ENCODE peak calls at places on chromosomes 1 and 21, in seven cellular contexts. One of them, this sample, is unnamed.
A peak's percentile ranks its signal among the peaks of the same experiment; 100 is the strongest.

GRCh38 chr1:200379431-200379755 is 30.4 kb downstream of the ZNF281 start:
- DNase-seq in foreskin fibroblast: peak; percentile 93
- DNase-seq in pancreas: no peak
- DNase-seq in DND-41: no peak
- DNase-seq in fibroblast of villous mesenchyme: peak; percentile 97
- DNase-seq in choroid plexus epithelial cell: peak; percentile 78
- DNase-seq in HCT116: no peak
- DNase-seq in this sample: no peak

GRCh38 chr21:42390696-42391095 is 5.2 kb downstream of the TMPRSS3 start:
- DNase-seq in DND-41: no peak
- DNase-seq in foreskin fibroblast: no peak
- DNase-seq in HCT116: no peak
- DNase-seq in fibroblast of villous mesenchyme: no peak
- DNase-seq in choroid plexus epithelial cell: no peak
- DNase-seq in pancreas: no peak
- DNase-seq in this sample: no peak

GRCh38 chr1:192445849-192446489 is 129.2 kb downstream of the RGS21 start:
- DNase-seq in pancreas: no peak
- DNase-seq in DND-41: peak; percentile 65
- DNase-seq in choroid plexus epithelial cell: peak; percentile 70
- DNase-seq in foreskin fibroblast: peak; percentile 19
- DNase-seq in fibroblast of villous mesenchyme: peak; percentile 57
- DNase-seq in HCT116: peak; percentile 15
- DNase-seq in this sample: peak; percentile 18

GRCh38 chr1:27436204-27437159 is 44.1 kb downstream of the GPR3 start:
- DNase-seq in HCT116: peak; percentile 3
- DNase-seq in pancreas: no peak
- DNase-seq in choroid plexus epithelial cell: peak; percentile 63
- DNase-seq in foreskin fibroblast: peak; percentile 24
- DNase-seq in DND-41: peak; percentile 24
- DNase-seq in fibroblast of villous mesenchyme: peak; percentile 70
- DNase-seq in this sample: no peak

GRCh38 chr1:231983266-231984193 is 356.9 kb downstream of the DISC1 start:
- DNase-seq in HCT116: no peak
- DNase-seq in DND-41: no peak
- DNase-seq in choroid plexus epithelial cell: no peak
- DNase-seq in foreskin fibroblast: no peak
- DNase-seq in fibroblast of villous mesenchyme: no peak
- DNase-seq in pancreas: no peak
- DNase-seq in this sample: no peak

GRCh38 chr1:168582690-168583325 is 6.4 kb downstream of the XCL1 start:
- DNase-seq in foreskin fibroblast: peak; percentile 26
- DNase-seq in choroid plexus epithelial cell: no peak
- DNase-seq in HCT116: no peak
- DNase-seq in pancreas: no peak
- DNase-seq in DND-41: no peak
- DNase-seq in fibroblast of villous mesenchyme: peak; percentile 41
- DNase-seq in this sample: no peak

GRCh38 chr21:31078796-31079195 is 40.5 kb upstream of the KRTAP19-8 start:
- DNase-seq in choroid plexus epithelial cell: peak; percentile 9
- DNase-seq in pancreas: no peak
- DNase-seq in fibroblast of villous mesenchyme: no peak
- DNase-seq in HCT116: no peak
- DNase-seq in DND-41: no peak
- DNase-seq in foreskin fibroblast: no peak
- DNase-seq in this sample: peak; percentile 30

GRCh38 chr1:71463144-71463543 is 382.3 kb upstream of the ZRANB2 start:
- DNase-seq in pancreas: no peak
- DNase-seq in HCT116: no peak
- DNase-seq in foreskin fibroblast: peak; percentile 40
- DNase-seq in DND-41: no peak
- DNase-seq in choroid plexus epithelial cell: peak; percentile 0
- DNase-seq in fibroblast of villous mesenchyme: peak; percentile 36
- DNase-seq in this sample: no peak

GRCh38 chr1:184945678-184946412 is 28.5 kb downstream of the NIBAN1 start:
- DNase-seq in HCT116: no peak
- DNase-seq in fibroblast of villous mesenchyme: peak; percentile 85
- DNase-seq in pancreas: no peak
- DNase-seq in choroid plexus epithelial cell: peak; percentile 61
- DNase-seq in foreskin fibroblast: peak; percentile 37
- DNase-seq in DND-41: no peak
- DNase-seq in this sample: peak; percentile 35

GRCh38 chr1:208044568-208045241 is 133.8 kb upstream of the CD34 start:
- DNase-seq in choroid plexus epithelial cell: no peak
- DNase-seq in foreskin fibroblast: no peak
- DNase-seq in fibroblast of villous mesenchyme: no peak
- DNase-seq in DND-41: peak; percentile 35
- DNase-seq in pancreas: no peak
- DNase-seq in HCT116: no peak
- DNase-seq in this sample: no peak

GRCh38 chr1:208047975-208048374 is 137.1 kb upstream of the CD34 start:
- DNase-seq in fibroblast of villous mesenchyme: peak; percentile 14
- DNase-seq in pancreas: no peak
- DNase-seq in foreskin fibroblast: no peak
- DNase-seq in choroid plexus epithelial cell: peak; percentile 41
- DNase-seq in HCT116: no peak
- DNase-seq in DND-41: no peak
- DNase-seq in this sample: no peak

GRCh38 chr1:208043690-208044089 is 132.8 kb upstream of the CD34 start:
- DNase-seq in foreskin fibroblast: no peak
- DNase-seq in choroid plexus epithelial cell: no peak
- DNase-seq in pancreas: peak; percentile 90
- DNase-seq in fibroblast of villous mesenchyme: peak; percentile 16
- DNase-seq in HCT116: no peak
- DNase-seq in DND-41: no peak
- DNase-seq in this sample: no peak

GRCh38 chr1:208047476-208047934 is 136.6 kb upstream of the CD34 start:
- DNase-seq in DND-41: no peak
- DNase-seq in choroid plexus epithelial cell: peak; percentile 95
- DNase-seq in HCT116: no peak
- DNase-seq in pancreas: no peak
- DNase-seq in fibroblast of villous mesenchyme: peak; percentile 67
- DNase-seq in foreskin fibroblast: no peak
- DNase-seq in this sample: no peak

DNA sequence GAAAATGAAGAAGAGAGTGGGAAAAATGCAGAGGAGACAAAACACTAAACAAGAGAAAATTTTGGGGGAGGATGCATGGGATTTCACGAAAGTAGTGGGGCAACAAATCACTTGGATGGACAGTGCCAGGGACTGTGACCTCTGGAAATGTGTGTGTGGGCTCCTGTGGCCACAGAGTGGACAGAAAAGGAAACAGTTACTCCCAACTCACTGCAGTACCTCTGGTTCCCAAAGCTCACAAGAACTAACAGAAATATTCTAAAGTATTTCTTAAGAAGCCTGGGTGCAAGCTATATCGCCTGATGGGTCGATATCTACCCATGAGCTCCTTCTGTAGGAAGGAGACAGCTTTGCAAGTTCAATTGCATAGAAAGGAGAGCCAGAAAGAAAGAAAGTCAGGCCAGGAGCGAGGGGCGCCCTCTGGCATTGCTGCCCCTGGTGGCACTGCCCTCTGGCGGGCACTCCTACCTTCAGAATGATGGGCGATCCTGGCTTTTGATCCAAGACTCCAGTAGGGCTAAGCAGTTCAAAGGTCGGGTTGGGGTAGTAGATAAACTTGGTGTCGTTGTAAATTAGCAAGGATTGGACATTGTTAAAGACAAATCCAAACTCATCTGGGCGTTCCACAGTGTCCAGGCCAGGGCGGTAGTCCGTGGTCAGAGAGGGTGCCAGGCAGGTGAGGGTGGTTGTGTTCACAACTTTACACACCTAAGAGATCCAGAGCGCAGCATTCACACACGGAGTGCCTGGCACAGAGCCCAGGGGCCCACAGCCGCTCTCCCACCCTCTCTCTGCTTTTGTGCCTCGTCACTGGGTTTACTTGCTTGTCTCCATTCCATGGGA is 134.7 kb upstream of the CD34 start:
- DNase-seq in HCT116: peak; percentile 28
- DNase-seq in fibroblast of villous mesenchyme: no peak
- DNase-seq in pancreas: peak; percentile 65
- DNase-seq in choroid plexus epithelial cell: no peak
- DNase-seq in DND-41: no peak
- DNase-seq in foreskin fibroblast: no peak
- DNase-seq in this sample: no peak
- TF ChIP-seq CTCF in HCT116: peak; percentile 83
- TF ChIP-seq CTCF in fibroblast of villous mesenchyme: no peak
- TF ChIP-seq CTCF in pancreas: no peak
- TF ChIP-seq CTCF in choroid plexus epithelial cell: no peak
- TF ChIP-seq CTCF in DND-41: no peak
- TF ChIP-seq CTCF in foreskin fibroblast: no peak
- TF ChIP-seq CTCF in this sample: peak; percentile 8

GRCh38 chr1:43359696-43360095 is 915 bp downstream of the CDC20 start:
- DNase-seq in fibroblast of villous mesenchyme: no peak
- DNase-seq in HCT116: no peak
- DNase-seq in pancreas: no peak
- DNase-seq in foreskin fibroblast: no peak
- DNase-seq in DND-41: no peak
- DNase-seq in choroid plexus epithelial cell: no peak
- DNase-seq in this sample: no peak
- H3K4me3 ChIP-seq in fibroblast of villous mesenchyme: peak overlapping the region; percentile 77
- H3K4me3 ChIP-seq in HCT116: peak overlapping the region; percentile 91
- H3K4me3 ChIP-seq in pancreas: no peak overlapping the region
- H3K4me3 ChIP-seq in foreskin fibroblast: peak overlapping the region; percentile 83
- H3K4me3 ChIP-seq in DND-41: peak overlapping the region; percentile 68
- H3K4me3 ChIP-seq in choroid plexus epithelial cell: no peak overlapping the region
- H3K4me3 ChIP-seq in this sample: peak overlapping the region; percentile 88

GRCh38 chr1:64098436-64098835 is 105.0 kb upstream of the UBE2U start:
- DNase-seq in choroid plexus epithelial cell: no peak
- DNase-seq in HCT116: no peak
- DNase-seq in pancreas: no peak
- DNase-seq in foreskin fibroblast: no peak
- DNase-seq in fibroblast of villous mesenchyme: no peak
- DNase-seq in DND-41: no peak
- DNase-seq in this sample: no peak

GRCh38 chr1:64097859-64098258 is 105.6 kb upstream of the UBE2U start:
- DNase-seq in foreskin fibroblast: no peak
- DNase-seq in HCT116: no peak
- DNase-seq in pancreas: no peak
- DNase-seq in choroid plexus epithelial cell: no peak
- DNase-seq in DND-41: no peak
- DNase-seq in fibroblast of villous mesenchyme: no peak
- DNase-seq in this sample: no peak

GRCh38 chr1:64093941-64094340 is 109.5 kb upstream of the UBE2U start:
- DNase-seq in choroid plexus epithelial cell: peak; percentile 50
- DNase-seq in fibroblast of villous mesenchyme: no peak
- DNase-seq in pancreas: no peak
- DNase-seq in DND-41: no peak
- DNase-seq in foreskin fibroblast: peak; percentile 52
- DNase-seq in HCT116: no peak
- DNase-seq in this sample: no peak

GRCh38 chr1:64092851-64093371 is 110.5 kb upstream of the UBE2U start:
- DNase-seq in pancreas: no peak
- DNase-seq in foreskin fibroblast: no peak
- DNase-seq in fibroblast of villous mesenchyme: peak; percentile 37
- DNase-seq in DND-41: no peak
- DNase-seq in choroid plexus epithelial cell: no peak
- DNase-seq in HCT116: no peak
- DNase-seq in this sample: no peak

DNA sequence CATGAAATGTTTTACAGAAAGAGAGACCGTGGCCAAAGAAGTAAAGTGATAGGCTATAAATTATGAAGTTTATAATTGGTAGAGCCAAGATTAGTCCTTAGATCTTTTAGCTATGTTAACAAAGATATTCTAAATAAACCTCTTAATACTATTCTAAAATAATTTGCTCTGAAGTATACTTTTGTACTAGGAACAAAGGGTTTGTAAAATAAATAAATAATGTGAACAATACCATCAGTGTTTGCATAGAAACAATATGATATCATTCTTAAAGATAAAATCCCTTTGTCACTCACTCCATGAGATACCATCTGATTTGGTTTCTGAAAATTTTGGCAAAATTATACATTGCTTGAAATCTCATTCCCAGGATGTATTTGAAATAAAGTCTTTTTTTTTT is 107.6 kb upstream of the UBE2U start:
- DNase-seq in foreskin fibroblast: no peak
- DNase-seq in choroid plexus epithelial cell: no peak
- DNase-seq in fibroblast of villous mesenchyme: no peak
- DNase-seq in HCT116: no peak
- DNase-seq in pancreas: no peak
- DNase-seq in DND-41: no peak
- DNase-seq in this sample: no peak
- TF ChIP-seq CTCF in foreskin fibroblast: no peak
- TF ChIP-seq CTCF in choroid plexus epithelial cell: no peak
- TF ChIP-seq CTCF in fibroblast of villous mesenchyme: no peak
- TF ChIP-seq CTCF in HCT116: no peak
- TF ChIP-seq CTCF in pancreas: no peak
- TF ChIP-seq CTCF in DND-41: no peak
- TF ChIP-seq CTCF in this sample: no peak

DNA sequence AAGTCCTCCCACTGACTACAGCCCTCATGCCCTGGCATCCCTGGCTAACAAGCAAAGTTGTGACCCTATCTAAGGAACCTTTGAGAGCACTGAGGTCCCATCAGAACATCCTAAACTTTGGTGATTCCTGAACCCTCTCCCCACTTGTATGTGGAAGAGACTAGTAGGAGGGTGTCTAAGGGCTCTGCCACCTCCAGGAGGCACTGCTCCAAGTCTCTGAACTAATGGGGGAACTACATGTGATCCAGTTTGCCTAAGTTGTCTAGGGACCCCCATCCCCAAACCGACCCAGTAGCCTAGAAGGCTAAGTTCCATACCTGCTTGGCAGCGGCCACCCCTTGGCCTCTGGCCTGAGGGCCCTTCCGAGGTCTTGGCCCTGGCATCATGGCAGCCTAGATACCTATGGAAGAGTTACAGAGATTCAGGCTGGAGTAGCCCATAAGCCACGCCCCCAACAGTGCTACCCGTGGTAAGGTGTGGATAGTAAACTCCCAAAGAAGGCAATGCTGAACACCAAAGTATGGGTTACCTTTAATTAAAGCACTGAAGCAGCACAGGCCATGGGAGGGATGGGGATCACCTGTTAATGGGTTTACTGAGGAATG is 1.7 kb downstream of the CC2D1B start:
- DNase-seq in DND-41: no peak
- DNase-seq in choroid plexus epithelial cell: no peak
- DNase-seq in fibroblast of villous mesenchyme: no peak
- DNase-seq in HCT116: no peak
- DNase-seq in pancreas: no peak
- DNase-seq in foreskin fibroblast: no peak
- DNase-seq in this sample: no peak
- H3K4me3 ChIP-seq in DND-41: no peak overlapping the region
- H3K4me3 ChIP-seq in choroid plexus epithelial cell: no peak overlapping the region
- H3K4me3 ChIP-seq in fibroblast of villous mesenchyme: peak overlapping the region; percentile 83
- H3K4me3 ChIP-seq in HCT116: peak overlapping the region; percentile 90
- H3K4me3 ChIP-seq in pancreas: peak overlapping the region; percentile 95
- H3K4me3 ChIP-seq in foreskin fibroblast: peak overlapping the region; percentile 92
- H3K4me3 ChIP-seq in this sample: peak overlapping the region; percentile 91

This sample was measured in GM12864.